ENCODE peak calls at places on chromosomes 7 and 10, in ten cellular contexts. Q, H, J, U, C, A, O, G, L and N are unnamed samples.
A peak's percentile ranks its signal among the peaks of the same experiment; 100 is the strongest.

GRCh38 chr10:69861251-69862240 is 59.8 kb downstream of the COL13A1 start:
- DNase-seq in L (peak; percentile 90), C (no peak), O (peak; percentile 39), U (no peak), H (no peak), Q (peak; percentile 70), G (peak; percentile 32), A (no peak), J (no peak), N (no peak)

GRCh38 chr10:52450743-52451142 is 136.7 kb downstream of the DKK1 start:
- DNase-seq in J (no peak), G (no peak), L (no peak), U (no peak), A (no peak), O (no peak), Q (no peak), H (no peak), C (no peak), N (no peak)

GRCh38 chr7:47444376-47445098 is 137.4 kb downstream of the TNS3 start:
- DNase-seq in U (no peak), G (no peak), C (no peak), A (no peak), Q (no peak), J (no peak), H (no peak), O (no peak), L (peak; percentile 43), N (no peak)

GRCh38 chr7:77538186-77538907 is 1.3 kb downstream of the PTPN12 start:
- DNase-seq in G (peak; percentile 79), Q (peak; percentile 77), U (no peak), C (peak; percentile 91), O (peak; percentile 70), A (peak; percentile 74), L (peak; percentile 97), H (peak; percentile 91), J (peak; percentile 65), N (peak; percentile 34)

GRCh38 chr10:103836273-103836672 is 19.1 kb downstream of the SH3PXD2A start:
- DNase-seq in J (no peak), O (no peak), A (no peak), L (no peak), G (no peak), H (no peak), C (no peak), Q (no peak), U (no peak), N (no peak)

GRCh38 chr7:39609084-39609461 is 14.3 kb upstream of the RALA start:
- DNase-seq in Q (no peak), H (no peak), U (no peak), J (no peak), C (no peak), A (no peak), O (no peak), G (peak; percentile 30), L (peak; percentile 72), N (no peak)

GRCh38 chr7:90604383-90604782 is 8.3 kb downstream of the CDK14 start:
- DNase-seq in C (no peak), G (no peak), H (no peak), Q (no peak), L (no peak), A (no peak), O (no peak), J (no peak), U (no peak), N (no peak)

GRCh38 chr10:90937645-90938258 is 16.9 kb upstream of the ANKRD1 start:
- DNase-seq in U (no peak), A (no peak), O (no peak), Q (no peak), G (no peak), C (no peak), J (no peak), L (no peak), H (no peak), N (no peak)

GRCh38 chr7:116583653-116584052 is 58.8 kb downstream of the CAV1 start:
- DNase-seq in H (no peak), L (no peak), O (no peak), U (no peak), G (no peak), A (no peak), Q (no peak), C (no peak), J (no peak), N (no peak)